ENCODE peak calls at places on chromosomes 2 and 18, in five cellular contexts. One of them, this sample, is unnamed.

GRCh38 chr18:22974707-22975106 is 41.6 kb downstream of the RBBP8 start:
- DNase-seq in GM23248: no peak
- DNase-seq in BJ: no peak
- DNase-seq in neuronal stem cell: no peak
- DNase-seq in AG04450: no peak
- DNase-seq in this sample: no peak

GRCh38 chr2:80638759-80639158 is 334.2 kb upstream of the LRRTM1 start:
- DNase-seq in neuronal stem cell: no peak
- DNase-seq in GM23248: no peak
- DNase-seq in BJ: no peak
- DNase-seq in AG04450: no peak
- DNase-seq in this sample: no peak

GRCh38 chr2:101617188-101617587 is 80.3 kb upstream of the MAP4K4 start:
- DNase-seq in AG04450: peak; percentile 64
- DNase-seq in GM23248: peak; percentile 64
- DNase-seq in BJ: peak; percentile 10
- DNase-seq in neuronal stem cell: no peak
- DNase-seq in this sample: no peak

GRCh38 chr18:702957-703659 is 9.3 kb downstream of the ENOSF1 start:
- DNase-seq in AG04450: peak; percentile 61
- DNase-seq in BJ: peak; percentile 71
- DNase-seq in GM23248: peak; percentile 96
- DNase-seq in neuronal stem cell: no peak
- DNase-seq in this sample: no peak

GRCh38 chr2:54306561-54306960 is 50.5 kb upstream of the TSPYL6 start:
- DNase-seq in GM23248: peak; percentile 48
- DNase-seq in AG04450: no peak
- DNase-seq in BJ: no peak
- DNase-seq in neuronal stem cell: no peak
- DNase-seq in this sample: no peak

GRCh38 chr2:179235463-179236108 is 29.0 kb downstream of the SESTD1 start:
- DNase-seq in AG04450: no peak
- DNase-seq in GM23248: peak; percentile 85
- DNase-seq in BJ: peak; percentile 9
- DNase-seq in neuronal stem cell: no peak
- DNase-seq in this sample: no peak

GRCh38 chr2:102736174-102736606 is 25.6 kb upstream of the TMEM182 start:
- DNase-seq in GM23248: peak; percentile 52
- DNase-seq in neuronal stem cell: peak; percentile 5
- DNase-seq in BJ: no peak
- DNase-seq in AG04450: no peak
- DNase-seq in this sample: peak; percentile 34

GRCh38 chr2:170313636-170314348 is 135.8 kb downstream of the MYO3B start:
- DNase-seq in AG04450: no peak
- DNase-seq in GM23248: peak; percentile 21
- DNase-seq in BJ: no peak
- DNase-seq in neuronal stem cell: no peak
- DNase-seq in this sample: no peak

GRCh38 chr2:53018830-53019425 is 748.7 kb upstream of the CHAC2 start:
- DNase-seq in neuronal stem cell: no peak
- DNase-seq in AG04450: no peak
- DNase-seq in GM23248: no peak
- DNase-seq in BJ: no peak
- DNase-seq in this sample: no peak

GRCh38 chr2:183038341-183039300 is at the start of gene NCKAP1:
- DNase-seq in neuronal stem cell: peak; percentile 90
- DNase-seq in AG04450: peak; percentile 46
- DNase-seq in BJ: no peak
- DNase-seq in GM23248: peak; percentile 94
- DNase-seq in this sample: peak; percentile 97

GRCh38 chr18:47175895-47176575 is at the start of gene IER3IP1:
- DNase-seq in neuronal stem cell: peak; percentile 82
- DNase-seq in AG04450: peak; percentile 78
- DNase-seq in BJ: peak; percentile 49
- DNase-seq in GM23248: peak; percentile 97
- DNase-seq in this sample: peak; percentile 94

GRCh38 chr18:58228762-58229161 is 184.7 kb downstream of the NEDD4L start:
- DNase-seq in AG04450: no peak
- DNase-seq in GM23248: no peak
- DNase-seq in BJ: no peak
- DNase-seq in neuronal stem cell: no peak
- DNase-seq in this sample: no peak

GRCh38 chr18:23632615-23633014 is 30.1 kb downstream of the ANKRD29 start:
- DNase-seq in neuronal stem cell: no peak
- DNase-seq in BJ: no peak
- DNase-seq in GM23248: no peak
- DNase-seq in AG04450: no peak
- DNase-seq in this sample: no peak

GRCh38 chr2:127586136-127586535 is 50.7 kb downstream of the MYO7B start:
- DNase-seq in neuronal stem cell: no peak
- DNase-seq in BJ: no peak
- DNase-seq in GM23248: no peak
- DNase-seq in AG04450: no peak
- DNase-seq in this sample: no peak

GRCh38 chr2:62741954-62742722 is 36.6 kb downstream of the EHBP1 start:
- DNase-seq in GM23248: peak; percentile 30
- DNase-seq in neuronal stem cell: no peak
- DNase-seq in AG04450: no peak
- DNase-seq in BJ: no peak
- DNase-seq in this sample: no peak

GRCh38 chr2:46846454-46846990 is 69.1 kb downstream of the MCFD2 start:
- DNase-seq in BJ: no peak
- DNase-seq in GM23248: peak; percentile 64
- DNase-seq in AG04450: no peak
- DNase-seq in neuronal stem cell: no peak
- DNase-seq in this sample: peak; percentile 25

GRCh38 chr2:238030422-238031155 is 30.2 kb upstream of the SCLY start:
- DNase-seq in AG04450: no peak
- DNase-seq in neuronal stem cell: no peak
- DNase-seq in GM23248: no peak
- DNase-seq in BJ: no peak
- DNase-seq in this sample: no peak

GRCh38 chr18:59907172-59907571 is 7.4 kb downstream of the PMAIP1 start:
- DNase-seq in GM23248: peak; percentile 37
- DNase-seq in neuronal stem cell: no peak
- DNase-seq in AG04450: no peak
- DNase-seq in BJ: no peak
- DNase-seq in this sample: no peak

GRCh38 chr2:147110317-147110716 is 734.5 kb upstream of the ACVR2A start:
- DNase-seq in GM23248: peak; percentile 57
- DNase-seq in AG04450: no peak
- DNase-seq in neuronal stem cell: peak; percentile 35
- DNase-seq in BJ: no peak
- DNase-seq in this sample: no peak

GRCh38 chr2:102438124-102438523 is 15.2 kb downstream of the IL18RAP start:
- DNase-seq in BJ: no peak
- DNase-seq in AG04450: no peak
- DNase-seq in neuronal stem cell: no peak
- DNase-seq in GM23248: no peak
- DNase-seq in this sample: no peak

GRCh38 chr18:31203086-31203793 is 40.6 kb upstream of the DSC1 start:
- DNase-seq in neuronal stem cell: no peak
- DNase-seq in AG04450: no peak
- DNase-seq in BJ: no peak
- DNase-seq in GM23248: no peak
- DNase-seq in this sample: peak; percentile 69

GRCh38 chr2:196293751-196294486 is 122.5 kb upstream of the STK17B start:
- DNase-seq in AG04450: peak; percentile 75
- DNase-seq in GM23248: peak; percentile 92
- DNase-seq in neuronal stem cell: no peak
- DNase-seq in BJ: peak; percentile 67
- DNase-seq in this sample: no peak
- H3K4me3 ChIP-seq in AG04450: no peak overlapping the region
- H3K4me3 ChIP-seq in GM23248: peak overlapping the region; percentile 48
- H3K4me3 ChIP-seq in neuronal stem cell: no peak overlapping the region
- H3K4me3 ChIP-seq in BJ: no peak overlapping the region
- H3K4me3 ChIP-seq in this sample: no peak overlapping the region

GRCh38 chr18:73908323-73908722 is 239.3 kb downstream of the FBXO15 start:
- DNase-seq in GM23248: peak; percentile 65
- DNase-seq in BJ: no peak
- DNase-seq in neuronal stem cell: peak; percentile 41
- DNase-seq in AG04450: no peak
- DNase-seq in this sample: no peak
- H3K4me3 ChIP-seq in GM23248: no peak overlapping the region
- H3K4me3 ChIP-seq in BJ: no peak overlapping the region
- H3K4me3 ChIP-seq in neuronal stem cell: no peak overlapping the region
- H3K4me3 ChIP-seq in AG04450: no peak overlapping the region
- H3K4me3 ChIP-seq in this sample: no peak overlapping the region

DNA sequence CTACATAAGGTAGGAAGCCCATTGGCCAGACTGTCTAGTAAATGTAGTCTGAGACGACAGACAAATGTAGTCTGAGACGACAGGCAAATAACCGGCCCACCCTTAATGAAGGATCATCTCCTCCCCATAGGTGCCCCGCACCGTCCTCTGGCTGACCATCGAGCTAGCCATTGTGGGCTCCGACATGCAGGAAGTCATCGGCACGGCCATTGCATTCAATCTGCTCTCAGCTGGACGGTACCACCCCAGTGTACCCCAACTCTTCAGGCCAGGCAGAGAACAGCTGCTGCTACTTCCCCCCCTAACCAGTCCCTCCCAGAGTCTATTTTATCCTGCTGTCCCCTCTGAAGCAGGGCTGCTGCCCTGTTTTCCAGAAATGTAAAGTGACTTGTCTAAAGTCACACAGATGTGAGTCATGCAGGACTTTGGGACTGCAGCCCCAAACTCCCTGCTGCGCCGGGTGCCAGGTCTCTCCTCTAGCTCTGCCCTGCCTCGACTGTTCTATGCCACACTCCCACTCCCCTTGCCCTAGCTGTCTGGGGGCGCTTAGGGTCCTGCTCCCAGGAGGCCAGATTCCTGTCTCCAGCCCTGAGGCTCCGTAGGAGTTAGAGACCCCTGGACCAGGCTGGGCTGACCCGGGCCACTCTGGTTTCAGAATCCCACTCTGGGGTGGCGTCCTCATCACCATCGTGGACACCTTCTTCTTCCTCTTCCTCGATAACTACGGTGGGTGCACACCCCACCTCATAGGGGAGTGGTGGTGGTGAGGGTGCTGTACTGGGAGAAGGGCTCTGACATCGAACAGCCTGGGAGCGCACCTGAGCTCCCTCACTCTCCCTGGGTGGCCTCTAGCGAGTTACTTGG is 4.7 kb downstream of the SLC11A1 start:
- DNase-seq in BJ: no peak
- DNase-seq in GM23248: no peak
- DNase-seq in AG04450: no peak
- DNase-seq in neuronal stem cell: no peak
- DNase-seq in this sample: peak; percentile 47
- H3K4me3 ChIP-seq in BJ: no peak overlapping the region
- H3K4me3 ChIP-seq in GM23248: no peak overlapping the region
- H3K4me3 ChIP-seq in AG04450: no peak overlapping the region
- H3K4me3 ChIP-seq in neuronal stem cell: no peak overlapping the region
- H3K4me3 ChIP-seq in this sample: no peak overlapping the region

GRCh38 chr2:27441226-27441926 is 805 bp upstream of the KRTCAP3 start:
- DNase-seq in BJ: no peak
- DNase-seq in AG04450: no peak
- DNase-seq in neuronal stem cell: no peak
- DNase-seq in GM23248: no peak
- DNase-seq in this sample: no peak

GRCh38 chr2:27445155-27445554 is 3.0 kb downstream of the KRTCAP3 start:
- DNase-seq in AG04450: no peak
- DNase-seq in GM23248: no peak
- DNase-seq in neuronal stem cell: no peak
- DNase-seq in BJ: no peak
- DNase-seq in this sample: no peak

GRCh38 chr2:27442282-27442980 is at the start of gene KRTCAP3:
- DNase-seq in neuronal stem cell: peak; percentile 51
- DNase-seq in GM23248: no peak
- DNase-seq in AG04450: no peak
- DNase-seq in BJ: no peak
- DNase-seq in this sample: peak; percentile 89

GRCh38 chr2:27442981-27443323 is 771 bp downstream of the KRTCAP3 start:
- DNase-seq in neuronal stem cell: no peak
- DNase-seq in AG04450: no peak
- DNase-seq in BJ: no peak
- DNase-seq in GM23248: peak; percentile 19
- DNase-seq in this sample: no peak

DNA sequence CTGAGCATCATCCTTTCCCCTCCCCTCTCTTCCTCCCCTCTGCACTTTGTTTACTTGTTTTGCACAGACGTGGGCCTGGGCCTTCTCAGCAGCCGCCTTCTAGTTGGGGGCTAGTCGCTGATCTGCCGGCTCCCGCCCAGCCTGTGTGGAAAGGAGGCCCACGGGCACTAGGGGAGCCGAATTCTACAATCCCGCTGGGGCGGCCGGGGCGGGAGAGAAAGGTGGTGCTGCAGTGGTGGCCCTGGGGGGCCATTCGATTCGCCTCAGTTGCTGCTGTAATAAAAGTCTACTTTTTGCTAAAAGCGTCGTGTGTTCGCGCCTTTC is 261 bp upstream of the KRTCAP3 start:
- DNase-seq in GM23248: no peak
- DNase-seq in neuronal stem cell: no peak
- DNase-seq in AG04450: no peak
- DNase-seq in BJ: no peak
- DNase-seq in this sample: no peak
- H3K4me3 ChIP-seq in GM23248: no peak overlapping the region
- H3K4me3 ChIP-seq in neuronal stem cell: peak overlapping the region; percentile 22
- H3K4me3 ChIP-seq in AG04450: no peak overlapping the region
- H3K4me3 ChIP-seq in BJ: no peak overlapping the region
- H3K4me3 ChIP-seq in this sample: peak overlapping the region; percentile 35

GRCh38 chr2:73176205-73176880 is 26.0 kb upstream of the NOTO start:
- DNase-seq in neuronal stem cell: no peak
- DNase-seq in GM23248: peak; percentile 41
- DNase-seq in AG04450: no peak
- DNase-seq in BJ: no peak
- DNase-seq in this sample: peak; percentile 36

GRCh38 chr2:73176881-73177644 is 25.3 kb upstream of the NOTO start:
- DNase-seq in neuronal stem cell: peak; percentile 87
- DNase-seq in BJ: no peak
- DNase-seq in AG04450: peak; percentile 55
- DNase-seq in GM23248: peak; percentile 93
- DNase-seq in this sample: peak; percentile 97

GRCh38 chr2:73174244-73174643 is 28.1 kb upstream of the NOTO start:
- DNase-seq in BJ: no peak
- DNase-seq in neuronal stem cell: no peak
- DNase-seq in GM23248: no peak
- DNase-seq in AG04450: no peak
- DNase-seq in this sample: no peak

GRCh38 chr2:73174941-73175662 is 27.3 kb upstream of the NOTO start:
- DNase-seq in neuronal stem cell: no peak
- DNase-seq in GM23248: no peak
- DNase-seq in AG04450: no peak
- DNase-seq in BJ: no peak
- DNase-seq in this sample: no peak

GRCh38 chr2:73175663-73176204 is 26.6 kb upstream of the NOTO start:
- DNase-seq in AG04450: no peak
- DNase-seq in GM23248: peak; percentile 87
- DNase-seq in BJ: no peak
- DNase-seq in neuronal stem cell: peak; percentile 54
- DNase-seq in this sample: peak; percentile 76
- H3K4me3 ChIP-seq in AG04450: peak overlapping the region; percentile 36
- H3K4me3 ChIP-seq in GM23248: peak overlapping the region; percentile 87
- H3K4me3 ChIP-seq in BJ: peak overlapping the region; percentile 10
- H3K4me3 ChIP-seq in neuronal stem cell: peak overlapping the region; percentile 72
- H3K4me3 ChIP-seq in this sample: peak overlapping the region; percentile 56